ENCODE peak calls at places on chromosomes 5 and 9, in eight cellular contexts. O, H, N, P, K, Q, S and Y are unnamed samples.
A peak's percentile ranks its signal among the peaks of the same experiment; 100 is the strongest.

GRCh38 chr5:16456103-16456832 is 9.3 kb downstream of the ZNF622 start:
- DNase-seq in O (peak; percentile 49), H (peak; percentile 26), N (no peak), P (peak; percentile 82), K (peak; percentile 50), Q (peak; percentile 91), S (no peak), Y (peak; percentile 73)

GRCh38 chr9:3138236-3139229 is 294.6 kb upstream of the PUM3 start:
- DNase-seq in O (no peak), H (no peak), N (no peak), P (no peak), K (no peak), Q (peak; percentile 5), S (no peak), Y (no peak)

GRCh38 chr9:89328064-89328463 is 9.8 kb downstream of the SECISBP2 start:
- DNase-seq in O (no peak), H (no peak), N (no peak), P (no peak), K (no peak), Q (peak; percentile 30), S (no peak), Y (no peak)

GRCh38 chr9:30575691-30576090 is 1808.8 kb upstream of the ACO1 start:
- DNase-seq in O (no peak), H (no peak), N (no peak), P (no peak), K (no peak), Q (no peak), S (peak; percentile 45), Y (no peak)

GRCh38 chr5:161541-162110 is 29.7 kb upstream of the LRRC14B start:
- DNase-seq in O (no peak), H (no peak), N (no peak), P (no peak), K (no peak), Q (no peak), S (peak; percentile 56), Y (no peak)

GRCh38 chr5:74631088-74631960 is 9.2 kb downstream of the ENC1 start:
- DNase-seq in O (no peak), H (no peak), N (no peak), P (peak; percentile 83), K (peak; percentile 87), Q (peak; percentile 86), S (no peak), Y (no peak)

GRCh38 chr9:21854594-21854993 is 52.2 kb downstream of the MTAP start:
- DNase-seq in O (no peak), H (peak; percentile 75), N (no peak), P (peak; percentile 70), K (no peak), Q (peak; percentile 71), S (no peak), Y (no peak)

GRCh38 chr9:79939819-79940218 is 368.1 kb downstream of the TLE4 start:
- DNase-seq in O (no peak), H (no peak), N (no peak), P (no peak), K (no peak), Q (no peak), S (no peak), Y (no peak)

GRCh38 chr5:66933066-66933465 is 263.5 kb downstream of the CD180 start:
- DNase-seq in O (no peak), H (no peak), N (no peak), P (peak; percentile 31), K (no peak), Q (peak; percentile 87), S (no peak), Y (no peak)

GRCh38 chr5:55768279-55768678 is 30.4 kb downstream of the DDX4 start:
- DNase-seq in O (no peak), H (no peak), N (no peak), P (no peak), K (no peak), Q (no peak), S (no peak), Y (no peak)

GRCh38 chr9:132942541-132943182 is 1.8 kb downstream of the TSC1 start:
- DNase-seq in O (no peak), H (no peak), N (no peak), P (no peak), K (no peak), Q (peak; percentile 14), S (no peak), Y (no peak)

GRCh38 chr5:148840531-148840930 is 14.1 kb downstream of the ADRB2 start:
- DNase-seq in O (no peak), H (no peak), N (no peak), P (no peak), K (no peak), Q (peak; percentile 21), S (no peak), Y (no peak)

GRCh38 chr5:149956685-149957084 is 3.9 kb upstream of the SLC26A2 start:
- DNase-seq in O (no peak), H (no peak), N (no peak), P (no peak), K (no peak), Q (no peak), S (no peak), Y (no peak)

GRCh38 chr5:119355636-119356383 is at the start of gene TNFAIP8:
- DNase-seq in O (no peak), H (no peak), N (peak; percentile 62), P (peak; percentile 50), K (peak; percentile 84), Q (peak; percentile 58), S (peak; percentile 86), Y (no peak)

GRCh38 chr5:119357815-119358559 is 2.2 kb downstream of the TNFAIP8 start:
- DNase-seq in O (no peak), H (no peak), N (no peak), P (no peak), K (no peak), Q (no peak), S (no peak), Y (no peak)

GRCh38 chr5:119355244-119355635 is 579 bp upstream of the TNFAIP8 start:
- DNase-seq in O (no peak), H (no peak), N (no peak), P (no peak), K (peak; percentile 73), Q (no peak), S (no peak), Y (no peak)

GRCh38 chr5:119357309-119357708 is 1.5 kb downstream of the TNFAIP8 start:
- DNase-seq in O (no peak), H (no peak), N (no peak), P (no peak), K (no peak), Q (no peak), S (no peak), Y (no peak)

GRCh38 chr5:119356384-119357188 is 767 bp downstream of the TNFAIP8 start:
- DNase-seq in O (no peak), H (no peak), N (no peak), P (no peak), K (no peak), Q (peak; percentile 18), S (no peak), Y (no peak)
- H3K4me3 ChIP-seq in O (no peak overlapping the region), H (peak overlapping the region; percentile 51), N (peak overlapping the region; percentile 74), P (peak overlapping the region; percentile 73), K (peak overlapping the region; percentile 83), Q (peak overlapping the region; percentile 64), S (peak overlapping the region; percentile 82), Y (no peak overlapping the region)

DNA sequence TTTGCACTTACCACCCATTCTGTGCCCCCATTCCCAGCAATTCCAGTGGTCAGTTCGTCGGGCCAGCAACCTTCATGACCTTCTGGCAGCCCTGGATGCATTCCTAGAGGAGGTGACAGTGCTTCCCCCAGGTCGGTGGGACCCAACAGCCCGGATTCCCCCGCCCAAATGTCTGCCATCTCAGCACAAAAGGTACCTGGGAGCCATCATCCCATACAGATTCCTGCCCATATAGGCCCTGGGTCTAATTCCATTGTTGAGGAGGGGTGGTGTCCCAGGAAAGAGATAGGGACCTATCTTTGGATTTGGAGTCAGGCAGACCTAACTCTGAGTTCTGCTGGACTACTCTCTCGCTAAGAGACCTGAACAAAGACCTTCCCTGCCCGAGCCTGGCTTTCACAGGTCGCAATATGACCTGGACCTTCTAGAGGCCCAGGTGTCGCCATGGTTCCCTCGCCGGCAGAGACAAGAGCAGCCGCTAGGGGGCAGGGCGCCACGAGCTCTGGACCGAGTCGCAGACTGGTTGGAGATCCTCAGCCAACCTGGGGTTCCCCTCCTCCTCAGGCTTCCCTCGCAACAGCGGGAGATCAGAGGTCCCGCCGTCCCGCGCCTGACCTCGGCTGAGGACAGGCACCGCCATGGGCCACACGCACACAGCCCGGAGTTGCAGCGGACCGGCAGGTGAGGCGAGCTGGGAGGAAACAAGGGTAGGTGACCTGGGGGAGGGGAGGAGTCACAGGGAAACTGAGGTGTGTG is 3.1 kb downstream of the SLC4A9 start:
- DNase-seq in O (peak; percentile 65), H (no peak), N (peak; percentile 72), P (peak; percentile 55), K (peak; percentile 98), Q (peak; percentile 70), S (peak; percentile 94), Y (no peak)
- H3K4me3 ChIP-seq in O (peak overlapping the region; percentile 31), H (peak overlapping the region; percentile 25), N (peak overlapping the region; percentile 54), P (peak overlapping the region; percentile 48), K (peak overlapping the region; percentile 75), Q (peak overlapping the region; percentile 40), S (no peak overlapping the region), Y (peak overlapping the region; percentile 7)

DNA sequence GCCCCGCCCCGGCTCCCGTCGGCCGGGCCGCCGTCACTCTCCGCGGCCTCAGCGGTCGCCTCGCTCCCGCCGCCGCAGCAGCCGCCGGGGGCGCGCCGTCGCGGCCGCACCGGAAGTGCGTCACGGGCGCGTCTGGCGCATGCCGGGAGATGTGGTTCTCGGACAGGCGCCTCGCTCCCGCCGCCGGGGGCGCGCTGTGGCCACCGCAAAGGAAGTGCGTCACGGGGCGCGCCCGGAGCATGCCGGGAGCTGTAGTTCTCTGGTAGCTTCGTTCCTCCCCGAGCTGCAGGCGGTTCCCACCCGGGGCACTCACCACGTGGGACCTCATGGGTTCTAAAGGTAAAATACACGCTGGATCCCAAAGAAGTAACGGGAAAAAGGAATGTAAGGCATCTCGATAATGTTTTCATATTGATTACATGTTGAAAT is at the start of gene UBAC1:
- DNase-seq in O (peak; percentile 90), H (peak; percentile 78), N (peak; percentile 97), P (peak; percentile 86), K (peak; percentile 97), Q (peak; percentile 94), S (peak; percentile 99), Y (peak; percentile 93)
- H3K4me3 ChIP-seq in O (peak within 1 kb of the TSS; percentile 91), H (peak within 1 kb of the TSS; percentile 75), N (peak within 1 kb of the TSS; percentile 85), P (peak within 1 kb of the TSS; percentile 76), K (peak within 1 kb of the TSS; percentile 82), Q (peak within 1 kb of the TSS; percentile 82), S (peak within 1 kb of the TSS; percentile 95), Y (peak within 1 kb of the TSS; percentile 75)

DNA sequence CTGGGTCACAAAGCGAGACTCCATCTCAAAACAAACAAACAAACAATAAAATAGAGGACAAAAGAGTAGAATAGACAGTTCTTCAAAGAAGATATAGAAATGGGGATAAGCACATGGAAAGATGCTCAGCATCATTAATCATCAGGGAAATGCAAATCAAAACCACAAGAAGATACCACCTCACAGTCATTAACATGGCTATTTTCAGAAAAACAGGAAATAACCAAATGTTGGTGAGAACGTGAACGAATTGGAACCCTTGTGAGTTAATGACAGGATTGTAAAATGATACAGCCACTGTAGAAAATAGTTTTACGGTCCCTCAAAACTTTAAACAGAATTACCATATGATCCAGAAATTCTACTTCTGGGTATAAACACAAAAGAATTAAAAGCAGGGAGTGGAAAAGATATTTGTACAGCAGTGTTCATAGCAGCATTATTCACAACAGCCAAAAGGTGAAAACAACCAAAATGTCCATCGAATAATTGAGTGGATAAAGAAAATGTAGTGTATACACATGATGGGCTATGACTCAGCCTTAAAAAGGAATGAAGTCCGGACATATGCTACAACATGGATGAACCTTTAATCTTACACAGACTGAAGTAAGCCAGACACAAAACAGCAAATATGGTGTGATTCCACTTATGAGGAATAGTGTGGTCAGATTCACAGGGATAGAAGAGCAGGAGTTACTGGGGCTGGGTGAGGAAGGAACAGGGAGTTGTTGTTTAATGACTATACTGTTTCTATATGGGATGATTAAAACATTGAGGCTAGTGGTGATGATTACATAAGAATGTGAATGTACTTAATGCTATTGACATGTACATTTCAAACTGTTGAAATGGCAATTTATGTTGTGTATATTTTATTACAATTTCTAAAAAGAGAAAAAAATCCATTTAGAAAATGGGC is 19.7 kb downstream of the OR2V2 start:
- DNase-seq in O (no peak), H (no peak), N (no peak), P (no peak), K (no peak), Q (no peak), S (no peak), Y (no peak)
- H3K4me3 ChIP-seq in O (no peak overlapping the region), H (no peak overlapping the region), N (no peak overlapping the region), P (no peak overlapping the region), K (no peak overlapping the region), Q (no peak overlapping the region), S (no peak overlapping the region), Y (no peak overlapping the region)